ENCODE peak calls at places on chromosomes 6 and 20, in ten cellular contexts. G is stimulated activated naive CD8-positive, alpha-beta T cell treated with anti-CD3 and anti-CD28 coated beads, Interleukin-15, amount 100 ng/mL, for 72 hours; I is SJSA1; O is amniotic epithelial cell; T is neuronal stem cell; L is NT2/D1; V is cardiac fibroblast; Y is AG04450; D is stimulated activated CD4-positive, alpha-beta T cell treated with anti-CD3 and anti-CD28 coated beads, TNF-alpha, amount 100 ng/mL, for 24 hours; A is NCI-H2081. K is an unnamed sample.

GRCh38 chr20:39600156-39600555 is 638.0 kb downstream of the DHX35 start:
- DNase-seq in G (no peak), I (no peak), O (no peak), T (no peak), L (no peak), V (no peak), Y (no peak), D (no peak), A (no peak), K (no peak)

GRCh38 chr6:131387706-131388455 is 185.1 kb upstream of the ARG1 start:
- DNase-seq in G (no peak), I (no peak), O (no peak), T (no peak), L (no peak), V (no peak), Y (no peak), D (no peak), A (no peak), K (peak)

GRCh38 chr20:14525439-14525838 is 188.0 kb upstream of the FLRT3 start:
- DNase-seq in G (no peak), I (no peak), O (no peak), T (no peak), L (no peak), V (no peak), Y (no peak), D (no peak), A (no peak), K (no peak)

GRCh38 chr6:46289865-46290264 is 119.1 kb upstream of the ENPP5 start:
- DNase-seq in G (no peak), I (no peak), O (no peak), T (no peak), L (no peak), V (no peak), Y (no peak), D (no peak), A (no peak), K (no peak)

GRCh38 chr6:155377061-155377460 is 62.8 kb upstream of the TFB1M start:
- DNase-seq in G (no peak), I (peak), O (peak), T (no peak), L (no peak), V (peak), Y (peak), D (no peak), A (no peak), K (peak)

GRCh38 chr20:45320948-45321595 is 13.0 kb upstream of the MATN4 start:
- DNase-seq in G (peak), I (no peak), O (no peak), T (no peak), L (no peak), V (no peak), Y (no peak), D (no peak), A (no peak), K (no peak)

GRCh38 chr6:158849899-158850806 is 31.0 kb upstream of the EZR start:
- DNase-seq in G (peak), I (peak), O (peak), T (no peak), L (no peak), V (peak), Y (peak), D (peak), A (peak), K (peak)

GRCh38 chr6:11428895-11429294 is 108.7 kb upstream of the TMEM170B start:
- DNase-seq in G (peak), I (peak), O (peak), T (no peak), L (peak), V (peak), Y (peak), D (no peak), A (no peak), K (peak)

GRCh38 chr6:32853541-32854375 is at the start of the genes PSMB9 and TAP1:
- DNase-seq in G (peak), I (peak), O (peak), T (peak), L (peak), V (peak), Y (peak), D (peak), A (peak), K (peak)

GRCh38 chr20:49375170-49375569 is 97.3 kb upstream of the ZNFX1 start:
- DNase-seq in G (no peak), I (no peak), O (no peak), T (no peak), L (no peak), V (no peak), Y (no peak), D (no peak), A (no peak), K (no peak)

GRCh38 chr6:157219201-157220200 is 103.8 kb downstream of the TMEM242 start:
- DNase-seq in G (no peak), I (peak), O (peak), T (no peak), L (no peak), V (peak), Y (no peak), D (no peak), A (no peak), K (peak)

GRCh38 chr6:5514353-5514752 is 253.0 kb downstream of the FARS2 start:
- DNase-seq in G (no peak), I (no peak), O (no peak), T (no peak), L (no peak), V (no peak), Y (no peak), D (no peak), A (no peak), K (no peak)

GRCh38 chr6:16684195-16684689 is 77.0 kb downstream of the ATXN1 start:
- DNase-seq in G (no peak), I (no peak), O (peak), T (no peak), L (no peak), V (no peak), Y (no peak), D (no peak), A (no peak), K (no peak)

GRCh38 chr6:7865811-7866210 is 44.8 kb downstream of the TXNDC5 start:
- DNase-seq in G (no peak), I (no peak), O (no peak), T (no peak), L (no peak), V (peak), Y (no peak), D (no peak), A (no peak), K (no peak)

GRCh38 chr6:142045380-142046270 is 87.1 kb upstream of the GJE1 start:
- DNase-seq in G (no peak), I (no peak), O (peak), T (no peak), L (no peak), V (peak), Y (no peak), D (no peak), A (no peak), K (peak)

GRCh38 chr6:3228046-3228671 is 706 bp upstream of the TUBB2B start:
- DNase-seq in G (no peak), I (no peak), O (no peak), T (peak), L (no peak), V (no peak), Y (no peak), D (no peak), A (peak), K (no peak)

GRCh38 chr6:119348308-119349040 is 1.1 kb downstream of the MAN1A1 start:
- DNase-seq in G (peak), I (no peak), O (no peak), T (peak), L (no peak), V (no peak), Y (no peak), D (no peak), A (peak), K (peak)

GRCh38 chr6:107670792-107671199 is 153.3 kb downstream of the SCML4 start:
- DNase-seq in G (no peak), I (no peak), O (peak), T (no peak), L (no peak), V (peak), Y (no peak), D (no peak), A (no peak), K (no peak)

GRCh38 chr6:32111424-32112066 is 2.4 kb upstream of the TNXB start:
- DNase-seq in G (no peak), I (no peak), O (no peak), T (no peak), L (no peak), V (peak), Y (no peak), D (no peak), A (no peak), K (no peak)

GRCh38 chr6:33622456-33623431 is 1.6 kb downstream of the ITPR3 start:
- DNase-seq in G (peak), I (no peak), O (peak), T (no peak), L (no peak), V (peak), Y (no peak), D (no peak), A (no peak), K (peak)

GRCh38 chr6:35687658-35688604 is 784 bp downstream of the FKBP5 start:
- DNase-seq in G (peak), I (peak), O (no peak), T (peak), L (no peak), V (peak), Y (no peak), D (no peak), A (no peak), K (no peak)

GRCh38 chr6:131215212-131215611 is 79.9 kb downstream of the AKAP7 start:
- DNase-seq in G (no peak), I (no peak), O (peak), T (no peak), L (no peak), V (no peak), Y (no peak), D (no peak), A (no peak), K (no peak)

GRCh38 chr6:165662041-165662491 is 975 bp downstream of the PDE10A start:
- DNase-seq in G (no peak), I (no peak), O (no peak), T (peak), L (no peak), V (peak), Y (no peak), D (no peak), A (no peak), K (no peak)